ENCODE peak calls at places on chromosomes 16 and 17, in six cellular contexts. One of them, this sample, is unnamed.

GRCh38 chr16:53090591-53091507 is 36.1 kb downstream of the CHD9 start:
- DNase-seq in A172: peak; percentile 90
- DNase-seq in NCI-H1105: no peak
- DNase-seq in AG09309: peak; percentile 97
- DNase-seq in AG08395: peak; percentile 96
- DNase-seq in aorta: peak; percentile 94
- DNase-seq in this sample: peak; percentile 96

GRCh38 chr17:55259684-55260111 is 5.1 kb upstream of the HLF start:
- DNase-seq in NCI-H1105: no peak
- DNase-seq in AG09309: no peak
- DNase-seq in AG08395: no peak
- DNase-seq in A172: no peak
- DNase-seq in aorta: no peak
- DNase-seq in this sample: no peak

GRCh38 chr17:82244413-82245140 is 15.7 kb downstream of the SLC16A3 start:
- DNase-seq in AG09309: no peak
- DNase-seq in NCI-H1105: no peak
- DNase-seq in AG08395: peak; percentile 44
- DNase-seq in A172: no peak
- DNase-seq in aorta: no peak
- DNase-seq in this sample: no peak

GRCh38 chr17:50264263-50265113 is 9.8 kb upstream of the TMEM92 start:
- DNase-seq in NCI-H1105: no peak
- DNase-seq in AG09309: no peak
- DNase-seq in aorta: peak; percentile 60
- DNase-seq in A172: no peak
- DNase-seq in AG08395: peak; percentile 79
- DNase-seq in this sample: no peak

GRCh38 chr16:46787909-46788308 is 39.8 kb upstream of the MYLK3 start:
- DNase-seq in AG08395: no peak
- DNase-seq in A172: no peak
- DNase-seq in AG09309: no peak
- DNase-seq in NCI-H1105: no peak
- DNase-seq in aorta: no peak
- DNase-seq in this sample: no peak

GRCh38 chr16:85252461-85252860 is 140.2 kb upstream of the CIBAR2 start:
- DNase-seq in AG08395: no peak
- DNase-seq in A172: no peak
- DNase-seq in NCI-H1105: no peak
- DNase-seq in AG09309: no peak
- DNase-seq in aorta: no peak
- DNase-seq in this sample: no peak

GRCh38 chr16:17224859-17225258 is 245.9 kb downstream of the XYLT1 start:
- DNase-seq in NCI-H1105: peak; percentile 9
- DNase-seq in aorta: peak; percentile 72
- DNase-seq in AG08395: peak; percentile 73
- DNase-seq in A172: no peak
- DNase-seq in AG09309: peak; percentile 72
- DNase-seq in this sample: peak; percentile 55

GRCh38 chr17:45791935-45792334 is 7.8 kb downstream of the CRHR1 start:
- DNase-seq in NCI-H1105: peak; percentile 74
- DNase-seq in aorta: no peak
- DNase-seq in AG09309: no peak
- DNase-seq in A172: no peak
- DNase-seq in AG08395: no peak
- DNase-seq in this sample: no peak

GRCh38 chr17:3879591-3880417 is 13.0 kb downstream of the CAMKK1 start:
- DNase-seq in aorta: no peak
- DNase-seq in A172: no peak
- DNase-seq in AG09309: no peak
- DNase-seq in AG08395: no peak
- DNase-seq in NCI-H1105: no peak
- DNase-seq in this sample: no peak

GRCh38 chr16:10277597-10277996 is 95.4 kb upstream of the GRIN2A start:
- DNase-seq in AG08395: no peak
- DNase-seq in NCI-H1105: no peak
- DNase-seq in AG09309: no peak
- DNase-seq in A172: no peak
- DNase-seq in aorta: no peak
- DNase-seq in this sample: no peak

GRCh38 chr16:50025544-50025931 is 513 bp downstream of the CNEP1R1 start:
- DNase-seq in aorta: no peak
- DNase-seq in AG09309: no peak
- DNase-seq in A172: no peak
- DNase-seq in NCI-H1105: peak; percentile 39
- DNase-seq in AG08395: peak; percentile 20
- DNase-seq in this sample: no peak

GRCh38 chr17:1830288-1830687 is 483 bp downstream of the RPA1 start:
- DNase-seq in AG08395: peak; percentile 11
- DNase-seq in A172: peak; percentile 26
- DNase-seq in AG09309: no peak
- DNase-seq in NCI-H1105: no peak
- DNase-seq in aorta: no peak
- DNase-seq in this sample: no peak

GRCh38 chr16:20023190-20023589 is 50.5 kb downstream of the GPR139 start:
- DNase-seq in NCI-H1105: no peak
- DNase-seq in A172: peak; percentile 10
- DNase-seq in AG09309: no peak
- DNase-seq in AG08395: no peak
- DNase-seq in aorta: no peak
- DNase-seq in this sample: no peak

GRCh38 chr17:16820161-16820877 is 130.3 kb downstream of the CCDC144A start:
- DNase-seq in AG08395: no peak
- DNase-seq in A172: peak; percentile 61
- DNase-seq in NCI-H1105: no peak
- DNase-seq in AG09309: no peak
- DNase-seq in aorta: no peak
- DNase-seq in this sample: no peak

GRCh38 chr16:90035902-90036301 is 16.6 kb upstream of the DBNDD1 start:
- DNase-seq in A172: no peak
- DNase-seq in NCI-H1105: no peak
- DNase-seq in aorta: no peak
- DNase-seq in AG09309: no peak
- DNase-seq in AG08395: no peak
- DNase-seq in this sample: no peak

GRCh38 chr17:76547183-76547641 is 7.4 kb downstream of the PRCD start:
- DNase-seq in NCI-H1105: peak; percentile 47
- DNase-seq in AG09309: no peak
- DNase-seq in aorta: no peak
- DNase-seq in A172: peak; percentile 50
- DNase-seq in AG08395: peak; percentile 67
- DNase-seq in this sample: no peak

GRCh38 chr17:496761-497586 is 144.4 kb upstream of the RPH3AL start:
- DNase-seq in NCI-H1105: no peak
- DNase-seq in AG08395: no peak
- DNase-seq in AG09309: no peak
- DNase-seq in aorta: no peak
- DNase-seq in A172: peak; percentile 43
- DNase-seq in this sample: no peak

GRCh38 chr16:4290236-4290830 is 17.5 kb upstream of the TFAP4 start:
- DNase-seq in aorta: no peak
- DNase-seq in AG09309: no peak
- DNase-seq in NCI-H1105: no peak
- DNase-seq in A172: peak; percentile 94
- DNase-seq in AG08395: peak; percentile 38
- DNase-seq in this sample: peak; percentile 52

GRCh38 chr17:66214893-66215528 is 14.2 kb downstream of the APOH start:
- DNase-seq in NCI-H1105: peak; percentile 30
- DNase-seq in AG08395: no peak
- DNase-seq in aorta: no peak
- DNase-seq in A172: no peak
- DNase-seq in AG09309: no peak
- DNase-seq in this sample: no peak

This sample was measured in BJ.